ENCODE peak calls at places on chromosomes 7 and 10, in four cellular contexts. One of them, this sample, is unnamed.

GRCh38 chr7:85001493-85002345 is 185.1 kb downstream of the SEMA3D start:
- DNase-seq in lower leg skin: no peak
- DNase-seq in heart left ventricle: no peak
- DNase-seq in thyroid gland: no peak
- DNase-seq in this sample: no peak

GRCh38 chr7:139360948-139361307 is 1.2 kb downstream of the LUC7L2 start:
- DNase-seq in lower leg skin: no peak
- DNase-seq in heart left ventricle: no peak
- DNase-seq in thyroid gland: no peak
- DNase-seq in this sample: no peak

GRCh38 chr7:16839646-16840045 is 34.8 kb upstream of the AGR2 start:
- DNase-seq in lower leg skin: no peak
- DNase-seq in heart left ventricle: no peak
- DNase-seq in thyroid gland: no peak
- DNase-seq in this sample: no peak

GRCh38 chr10:93762979-93763391 is 5.2 kb downstream of the LGI1 start:
- DNase-seq in lower leg skin: no peak
- DNase-seq in heart left ventricle: no peak
- DNase-seq in thyroid gland: no peak
- DNase-seq in this sample: no peak

GRCh38 chr7:29962035-29962434 is 27.6 kb downstream of the SCRN1 start:
- DNase-seq in lower leg skin: no peak
- DNase-seq in heart left ventricle: no peak
- DNase-seq in thyroid gland: no peak
- DNase-seq in this sample: no peak

GRCh38 chr10:75042292-75042974 is 69.0 kb upstream of the SAMD8 start:
- DNase-seq in lower leg skin: peak
- DNase-seq in heart left ventricle: no peak
- DNase-seq in thyroid gland: no peak
- DNase-seq in this sample: no peak

GRCh38 chr10:79404231-79404609 is 41.2 kb downstream of the ZCCHC24 start:
- DNase-seq in lower leg skin: peak
- DNase-seq in heart left ventricle: peak
- DNase-seq in thyroid gland: peak
- DNase-seq in this sample: peak

GRCh38 chr10:3622845-3623621 is 162.0 kb downstream of the KLF6 start:
- DNase-seq in lower leg skin: no peak
- DNase-seq in heart left ventricle: no peak
- DNase-seq in thyroid gland: no peak
- DNase-seq in this sample: no peak

GRCh38 chr7:1676550-1677071 is 6.5 kb downstream of the ELFN1 start:
- DNase-seq in lower leg skin: peak
- DNase-seq in heart left ventricle: no peak
- DNase-seq in thyroid gland: no peak
- DNase-seq in this sample: no peak

GRCh38 chr10:89837173-89838001 is 136.0 kb downstream of the KIF20B start:
- DNase-seq in lower leg skin: peak
- DNase-seq in heart left ventricle: peak
- DNase-seq in thyroid gland: peak
- DNase-seq in this sample: no peak

GRCh38 chr7:103075337-103075918 is 488 bp downstream of the ARMC10 start:
- DNase-seq in lower leg skin: peak
- DNase-seq in heart left ventricle: peak
- DNase-seq in thyroid gland: peak
- DNase-seq in this sample: peak

GRCh38 chr10:119803264-119803663 is 69.4 kb downstream of the MCMBP start:
- DNase-seq in lower leg skin: no peak
- DNase-seq in heart left ventricle: no peak
- DNase-seq in thyroid gland: no peak
- DNase-seq in this sample: no peak

GRCh38 chr10:119805702-119806230 is 66.9 kb downstream of the MCMBP start:
- DNase-seq in lower leg skin: no peak
- DNase-seq in heart left ventricle: no peak
- DNase-seq in thyroid gland: no peak
- DNase-seq in this sample: no peak

GRCh38 chr10:119806334-119807130 is 66.1 kb downstream of the MCMBP start:
- DNase-seq in lower leg skin: no peak
- DNase-seq in heart left ventricle: no peak
- DNase-seq in thyroid gland: no peak
- DNase-seq in this sample: no peak

GRCh38 chr10:119802068-119802538 is 70.5 kb downstream of the MCMBP start:
- DNase-seq in lower leg skin: no peak
- DNase-seq in heart left ventricle: no peak
- DNase-seq in thyroid gland: no peak
- DNase-seq in this sample: no peak
- TF ChIP-seq POLR2A in lower leg skin: no peak
- TF ChIP-seq POLR2A in heart left ventricle: no peak
- TF ChIP-seq POLR2A in thyroid gland: no peak
- TF ChIP-seq POLR2A in this sample: no peak

GRCh38 chr10:133307776-133308430 is 769 bp downstream of the TUBGCP2 start:
- DNase-seq in lower leg skin: peak
- DNase-seq in heart left ventricle: peak
- DNase-seq in thyroid gland: peak
- DNase-seq in this sample: peak
- TF ChIP-seq POLR2A in lower leg skin: no peak
- TF ChIP-seq POLR2A in heart left ventricle: no peak
- TF ChIP-seq POLR2A in thyroid gland: no peak
- TF ChIP-seq POLR2A in this sample: no peak

DNA sequence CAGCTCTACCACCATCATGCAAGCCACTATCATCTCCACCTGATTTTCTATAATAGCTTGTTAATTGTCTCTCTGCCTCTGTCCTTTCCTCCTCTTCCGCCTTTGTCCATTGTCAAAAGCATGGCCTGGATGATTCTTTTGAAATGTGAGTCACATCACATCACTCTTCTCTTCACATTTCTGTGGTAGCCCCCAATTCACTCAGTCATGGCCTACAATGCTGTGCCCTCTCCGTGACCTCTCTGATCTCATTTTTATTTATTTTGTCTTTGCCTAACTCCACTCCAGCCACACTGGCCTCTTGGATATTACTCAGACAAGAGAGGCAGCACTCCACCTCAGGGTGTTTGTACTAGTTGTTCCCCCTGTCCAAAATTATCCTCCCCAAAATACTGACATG is 4.9 kb upstream of the ABCB4 start:
- DNase-seq in lower leg skin: no peak
- DNase-seq in heart left ventricle: no peak
- DNase-seq in thyroid gland: no peak
- DNase-seq in this sample: no peak
- TF ChIP-seq POLR2A in lower leg skin: no peak
- TF ChIP-seq POLR2A in heart left ventricle: no peak
- TF ChIP-seq POLR2A in thyroid gland: no peak
- TF ChIP-seq POLR2A in this sample: no peak

GRCh38 chr10:29949411-29950011 is 109.9 kb downstream of the JCAD start:
- DNase-seq in lower leg skin: no peak
- DNase-seq in heart left ventricle: no peak
- DNase-seq in thyroid gland: no peak
- DNase-seq in this sample: no peak
- TF ChIP-seq POLR2A in lower leg skin: no peak
- TF ChIP-seq POLR2A in heart left ventricle: no peak
- TF ChIP-seq POLR2A in thyroid gland: no peak
- TF ChIP-seq POLR2A in this sample: no peak

DNA sequence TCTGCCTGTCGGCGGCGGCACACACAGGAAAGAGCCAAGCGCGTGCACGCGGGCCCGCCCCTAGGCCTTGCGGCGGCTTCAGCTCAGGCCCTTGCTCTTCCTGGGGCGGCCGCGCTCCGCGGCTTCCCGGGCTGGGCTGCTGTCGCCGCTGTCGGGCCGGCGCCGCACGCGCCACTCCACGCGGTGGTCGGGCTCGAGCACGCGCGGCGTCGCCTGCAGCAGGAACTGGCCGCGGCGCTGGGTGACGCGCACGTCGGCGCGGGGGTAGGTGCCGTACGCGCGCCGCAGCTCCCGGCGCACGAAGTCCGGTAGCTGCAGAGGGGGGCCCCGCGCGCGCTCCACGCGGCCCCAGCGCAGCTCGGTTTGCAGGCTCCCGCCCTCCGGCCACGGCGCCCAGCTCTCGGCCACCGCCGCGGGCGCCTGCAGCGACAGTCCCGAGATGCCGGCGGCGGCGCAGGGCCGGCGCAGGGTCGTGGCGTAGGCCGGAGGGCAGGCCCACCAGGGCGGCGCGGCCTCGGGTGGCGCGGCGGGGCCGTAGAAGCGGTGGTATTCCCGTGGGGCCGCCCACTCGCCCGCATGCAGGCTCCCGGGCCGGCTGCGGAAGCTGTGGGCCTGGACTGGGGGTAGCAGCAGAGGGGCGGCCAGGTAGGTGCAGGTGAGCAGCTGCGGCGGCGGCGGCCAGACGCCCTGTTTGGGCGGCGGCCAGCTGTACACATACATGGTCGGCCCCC is 804 bp downstream of the C10orf95 start:
- DNase-seq in lower leg skin: peak
- DNase-seq in heart left ventricle: peak
- DNase-seq in thyroid gland: peak
- DNase-seq in this sample: peak
- TF ChIP-seq POLR2A in lower leg skin: no peak
- TF ChIP-seq POLR2A in heart left ventricle: no peak
- TF ChIP-seq POLR2A in thyroid gland: peak
- TF ChIP-seq POLR2A in this sample: peak

GRCh38 chr10:24484771-24485170 is 238.9 kb downstream of the ARHGAP21 start:
- DNase-seq in lower leg skin: no peak
- DNase-seq in heart left ventricle: no peak
- DNase-seq in thyroid gland: no peak
- DNase-seq in this sample: no peak

GRCh38 chr10:24481241-24481640 is 242.4 kb downstream of the ARHGAP21 start:
- DNase-seq in lower leg skin: no peak
- DNase-seq in heart left ventricle: no peak
- DNase-seq in thyroid gland: no peak
- DNase-seq in this sample: no peak

GRCh38 chr10:24485299-24485698 is 238.4 kb downstream of the ARHGAP21 start:
- DNase-seq in lower leg skin: no peak
- DNase-seq in heart left ventricle: peak
- DNase-seq in thyroid gland: peak
- DNase-seq in this sample: no peak

GRCh38 chr10:24480447-24480846 is 243.2 kb downstream of the ARHGAP21 start:
- DNase-seq in lower leg skin: no peak
- DNase-seq in heart left ventricle: no peak
- DNase-seq in thyroid gland: no peak
- DNase-seq in this sample: no peak

GRCh38 chr10:24483701-24484100 is 240.0 kb downstream of the ARHGAP21 start:
- DNase-seq in lower leg skin: peak
- DNase-seq in heart left ventricle: peak
- DNase-seq in thyroid gland: peak
- DNase-seq in this sample: no peak
- TF ChIP-seq POLR2A in lower leg skin: no peak
- TF ChIP-seq POLR2A in heart left ventricle: no peak
- TF ChIP-seq POLR2A in thyroid gland: no peak
- TF ChIP-seq POLR2A in this sample: no peak

GRCh38 chr7:32410545-32410944 is 79.6 kb downstream of the LSM5 start:
- DNase-seq in lower leg skin: no peak
- DNase-seq in heart left ventricle: no peak
- DNase-seq in thyroid gland: no peak
- DNase-seq in this sample: no peak

GRCh38 chr7:32400676-32401075 is 89.5 kb downstream of the LSM5 start:
- DNase-seq in lower leg skin: no peak
- DNase-seq in heart left ventricle: no peak
- DNase-seq in thyroid gland: no peak
- DNase-seq in this sample: no peak

DNA sequence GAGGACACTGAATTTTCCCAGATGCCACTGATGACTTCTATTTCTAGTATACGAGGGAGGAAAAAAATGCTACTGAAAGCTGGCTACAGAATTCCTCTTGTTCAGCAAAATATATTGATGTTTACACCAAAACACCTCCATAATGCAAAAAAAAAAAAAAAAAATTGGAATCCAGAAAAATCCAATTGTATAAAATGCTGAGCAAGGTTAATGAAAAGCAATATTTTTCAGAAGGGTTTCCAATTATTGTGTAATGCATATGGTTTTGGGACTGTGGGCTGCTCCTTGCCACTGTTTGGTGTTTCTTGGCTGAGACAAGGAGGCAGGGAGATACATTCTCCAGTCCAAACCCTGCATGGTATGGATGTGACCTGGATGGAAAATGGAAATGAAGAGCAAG is 83.8 kb downstream of the LSM5 start:
- DNase-seq in lower leg skin: no peak
- DNase-seq in heart left ventricle: no peak
- DNase-seq in thyroid gland: no peak
- DNase-seq in this sample: no peak
- TF ChIP-seq POLR2A in lower leg skin: no peak
- TF ChIP-seq POLR2A in heart left ventricle: no peak
- TF ChIP-seq POLR2A in thyroid gland: no peak
- TF ChIP-seq POLR2A in this sample: no peak

GRCh38 chr7:107946451-107946850 is 55.5 kb downstream of the DLD start:
- DNase-seq in lower leg skin: no peak
- DNase-seq in heart left ventricle: no peak
- DNase-seq in thyroid gland: no peak
- DNase-seq in this sample: no peak

GRCh38 chr7:107951172-107951787 is 51.7 kb downstream of the LAMB1 start:
- DNase-seq in lower leg skin: peak
- DNase-seq in heart left ventricle: no peak
- DNase-seq in thyroid gland: peak
- DNase-seq in this sample: no peak

GRCh38 chr7:107946881-107947280 is 55.9 kb downstream of the DLD start:
- DNase-seq in lower leg skin: no peak
- DNase-seq in heart left ventricle: no peak
- DNase-seq in thyroid gland: no peak
- DNase-seq in this sample: no peak

GRCh38 chr7:107949443-107949935 is 53.5 kb downstream of the LAMB1 start:
- DNase-seq in lower leg skin: no peak
- DNase-seq in heart left ventricle: no peak
- DNase-seq in thyroid gland: no peak
- DNase-seq in this sample: no peak

GRCh38 chr7:107948645-107949442 is 54.1 kb downstream of the LAMB1 start:
- DNase-seq in lower leg skin: no peak
- DNase-seq in heart left ventricle: no peak
- DNase-seq in thyroid gland: no peak
- DNase-seq in this sample: no peak
- TF ChIP-seq POLR2A in lower leg skin: no peak
- TF ChIP-seq POLR2A in heart left ventricle: no peak
- TF ChIP-seq POLR2A in thyroid gland: no peak
- TF ChIP-seq POLR2A in this sample: no peak

DNA sequence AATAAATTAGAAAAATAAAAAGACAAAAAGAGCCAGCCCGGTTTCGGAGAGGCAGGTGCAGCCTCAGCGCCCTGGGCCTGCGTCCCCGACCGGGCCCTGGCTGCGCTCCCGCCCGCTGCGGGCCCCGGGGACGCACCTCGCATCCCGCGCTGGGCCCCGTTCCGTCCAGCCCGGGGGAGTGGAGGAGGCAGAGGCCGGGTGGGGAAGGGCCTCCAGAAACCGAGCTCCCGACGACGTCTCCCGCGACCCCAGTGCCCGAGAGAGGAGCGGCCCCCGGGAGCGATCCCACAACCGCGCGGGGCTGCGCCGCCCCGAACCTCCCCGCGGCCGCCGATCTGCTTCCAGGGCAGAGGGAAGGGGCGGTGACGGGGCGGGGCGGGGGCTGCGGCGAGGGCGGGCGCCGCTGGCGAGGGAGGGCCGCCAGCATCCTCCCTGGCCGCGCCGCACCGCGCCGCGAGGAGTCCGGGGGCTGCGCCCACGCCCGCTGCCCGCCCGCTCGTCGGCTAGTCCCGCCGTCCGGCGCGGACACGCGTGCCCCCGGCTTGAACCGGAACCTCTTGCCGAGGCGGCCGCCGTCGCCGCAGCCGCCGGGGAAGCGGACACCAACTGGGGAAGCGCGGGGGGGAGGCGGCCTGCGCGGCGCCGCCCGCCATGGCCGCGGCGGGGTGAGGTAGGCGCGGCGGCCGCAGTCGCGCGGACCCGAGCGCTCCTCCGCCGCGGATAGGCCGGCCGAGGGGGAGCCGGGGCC is at the start of gene CCNY:
- DNase-seq in lower leg skin: peak
- DNase-seq in heart left ventricle: peak
- DNase-seq in thyroid gland: peak
- DNase-seq in this sample: peak
- TF ChIP-seq POLR2A in lower leg skin: no peak
- TF ChIP-seq POLR2A in heart left ventricle: no peak
- TF ChIP-seq POLR2A in thyroid gland: no peak
- TF ChIP-seq POLR2A in this sample: no peak

This sample was measured in suprapubic skin.